ENCODE peak calls at places on chromosomes 4 and X, in six cellular contexts. One of them, this sample, is unnamed.

GRCh38 chrX:11655282-11655985 is 10.3 kb downstream of the ARHGAP6 start:
- DNase-seq in CD8-positive, alpha-beta T cell: no peak
- DNase-seq in ACHN: no peak
- DNase-seq in NCI-H510A treated with DMSO at 0.1 percent for 48 hours: no peak
- DNase-seq in endothelial cell: no peak
- DNase-seq in cardiac septum: no peak
- DNase-seq in this sample: no peak

GRCh38 chr4:79209822-79210635 is 115.8 kb downstream of the NAA11 start:
- DNase-seq in cardiac septum: no peak
- DNase-seq in ACHN: no peak
- DNase-seq in endothelial cell: peak
- DNase-seq in NCI-H510A treated with DMSO at 0.1 percent for 48 hours: no peak
- DNase-seq in CD8-positive, alpha-beta T cell: no peak
- DNase-seq in this sample: no peak

GRCh38 chrX:41238543-41238942 is 95.4 kb upstream of the DDX3X start:
- DNase-seq in cardiac septum: no peak
- DNase-seq in endothelial cell: no peak
- DNase-seq in CD8-positive, alpha-beta T cell: no peak
- DNase-seq in ACHN: peak
- DNase-seq in NCI-H510A treated with DMSO at 0.1 percent for 48 hours: no peak
- DNase-seq in this sample: no peak

GRCh38 chrX:118499295-118499694 is 3.7 kb downstream of the DOCK11 start:
- DNase-seq in endothelial cell: no peak
- DNase-seq in ACHN: no peak
- DNase-seq in NCI-H510A treated with DMSO at 0.1 percent for 48 hours: peak
- DNase-seq in cardiac septum: no peak
- DNase-seq in CD8-positive, alpha-beta T cell: no peak
- DNase-seq in this sample: no peak

GRCh38 chr4:169854090-169854489 is 96.3 kb upstream of the HPF1 start:
- DNase-seq in NCI-H510A treated with DMSO at 0.1 percent for 48 hours: no peak
- DNase-seq in cardiac septum: no peak
- DNase-seq in endothelial cell: no peak
- DNase-seq in ACHN: no peak
- DNase-seq in CD8-positive, alpha-beta T cell: no peak
- DNase-seq in this sample: no peak

GRCh38 chr4:67785528-67785927 is 31.3 kb upstream of the GNRHR start:
- DNase-seq in NCI-H510A treated with DMSO at 0.1 percent for 48 hours: no peak
- DNase-seq in endothelial cell: no peak
- DNase-seq in ACHN: no peak
- DNase-seq in cardiac septum: no peak
- DNase-seq in CD8-positive, alpha-beta T cell: no peak
- DNase-seq in this sample: no peak

GRCh38 chr4:165384186-165384585 is 5.4 kb downstream of the CPE start:
- DNase-seq in endothelial cell: no peak
- DNase-seq in NCI-H510A treated with DMSO at 0.1 percent for 48 hours: no peak
- DNase-seq in cardiac septum: no peak
- DNase-seq in CD8-positive, alpha-beta T cell: no peak
- DNase-seq in ACHN: no peak
- DNase-seq in this sample: no peak

GRCh38 chr4:41129128-41129754 is 85.1 kb downstream of the APBB2 start:
- DNase-seq in ACHN: no peak
- DNase-seq in NCI-H510A treated with DMSO at 0.1 percent for 48 hours: peak
- DNase-seq in endothelial cell: no peak
- DNase-seq in cardiac septum: no peak
- DNase-seq in CD8-positive, alpha-beta T cell: no peak
- DNase-seq in this sample: no peak

GRCh38 chr4:124768596-124768995 is 56.1 kb upstream of the ANKRD50 start:
- DNase-seq in cardiac septum: no peak
- DNase-seq in CD8-positive, alpha-beta T cell: no peak
- DNase-seq in NCI-H510A treated with DMSO at 0.1 percent for 48 hours: no peak
- DNase-seq in endothelial cell: no peak
- DNase-seq in ACHN: no peak
- DNase-seq in this sample: no peak

GRCh38 chr4:8307126-8307525 is 37.6 kb downstream of the HTRA3 start:
- DNase-seq in endothelial cell: no peak
- DNase-seq in NCI-H510A treated with DMSO at 0.1 percent for 48 hours: no peak
- DNase-seq in CD8-positive, alpha-beta T cell: no peak
- DNase-seq in ACHN: no peak
- DNase-seq in cardiac septum: peak
- DNase-seq in this sample: no peak

GRCh38 chr4:3111461-3111860 is 37.0 kb downstream of the HTT start:
- DNase-seq in CD8-positive, alpha-beta T cell: no peak
- DNase-seq in NCI-H510A treated with DMSO at 0.1 percent for 48 hours: peak
- DNase-seq in endothelial cell: peak
- DNase-seq in ACHN: no peak
- DNase-seq in cardiac septum: no peak
- DNase-seq in this sample: no peak

GRCh38 chr4:622071-622995 is 3.0 kb upstream of the PDE6B start:
- DNase-seq in NCI-H510A treated with DMSO at 0.1 percent for 48 hours: no peak
- DNase-seq in CD8-positive, alpha-beta T cell: no peak
- DNase-seq in ACHN: no peak
- DNase-seq in endothelial cell: no peak
- DNase-seq in cardiac septum: peak
- DNase-seq in this sample: no peak

GRCh38 chrX:115047181-115047580 is 29.8 kb upstream of the IL13RA2 start:
- DNase-seq in ACHN: no peak
- DNase-seq in CD8-positive, alpha-beta T cell: no peak
- DNase-seq in NCI-H510A treated with DMSO at 0.1 percent for 48 hours: no peak
- DNase-seq in endothelial cell: no peak
- DNase-seq in cardiac septum: no peak
- DNase-seq in this sample: no peak

GRCh38 chrX:85159644-85160043 is 83.9 kb downstream of the SATL1 start:
- DNase-seq in endothelial cell: no peak
- DNase-seq in CD8-positive, alpha-beta T cell: no peak
- DNase-seq in NCI-H510A treated with DMSO at 0.1 percent for 48 hours: no peak
- DNase-seq in cardiac septum: no peak
- DNase-seq in ACHN: no peak
- DNase-seq in this sample: no peak

GRCh38 chr4:38150021-38150671 is 189.9 kb downstream of the PTTG2 start:
- DNase-seq in ACHN: no peak
- DNase-seq in NCI-H510A treated with DMSO at 0.1 percent for 48 hours: no peak
- DNase-seq in cardiac septum: no peak
- DNase-seq in endothelial cell: no peak
- DNase-seq in CD8-positive, alpha-beta T cell: no peak
- DNase-seq in this sample: peak

GRCh38 chr4:38113551-38113950 is 153.4 kb downstream of the PTTG2 start:
- DNase-seq in cardiac septum: no peak
- DNase-seq in endothelial cell: no peak
- DNase-seq in CD8-positive, alpha-beta T cell: no peak
- DNase-seq in NCI-H510A treated with DMSO at 0.1 percent for 48 hours: no peak
- DNase-seq in ACHN: no peak
- DNase-seq in this sample: no peak

GRCh38 chr4:7052923-7053715 is 9.9 kb downstream of the TADA2B start:
- DNase-seq in CD8-positive, alpha-beta T cell: no peak
- DNase-seq in NCI-H510A treated with DMSO at 0.1 percent for 48 hours: no peak
- DNase-seq in endothelial cell: no peak
- DNase-seq in cardiac septum: peak
- DNase-seq in ACHN: no peak
- DNase-seq in this sample: no peak

GRCh38 chr4:26220704-26221103 is 100.1 kb upstream of the RBPJ start:
- DNase-seq in endothelial cell: no peak
- DNase-seq in ACHN: no peak
- DNase-seq in CD8-positive, alpha-beta T cell: no peak
- DNase-seq in cardiac septum: no peak
- DNase-seq in NCI-H510A treated with DMSO at 0.1 percent for 48 hours: no peak
- DNase-seq in this sample: no peak

This sample was measured in coronary artery.